ENCODE peak calls at places on chromosome 2, in seven cellular contexts. G is neural progenitor cell, Q is cardiac muscle cell, O is fibroblast of lung, C is NT2/D1, J is HCT116, L is pancreas. F is an unnamed sample.

GRCh38 chr2:232441147-232441651 is 14.8 kb upstream of the ALPI start:
- DNase-seq in G (no peak), Q (no peak), O (no peak), C (no peak), J (no peak), L (no peak), F (peak; percentile 32)

GRCh38 chr2:218381916-218382366 is at the start of gene SLC11A1:
- DNase-seq in G (no peak), Q (no peak), O (no peak), C (no peak), J (no peak), L (no peak), F (no peak)

GRCh38 chr2:100619951-100620350 is 57.2 kb downstream of the PDCL3 start:
- DNase-seq in G (no peak), Q (no peak), O (no peak), C (no peak), J (no peak), L (no peak), F (no peak)

GRCh38 chr2:151946856-151947523 is 118.8 kb upstream of the ARL5A start:
- DNase-seq in G (peak; percentile 78), Q (peak; percentile 68), O (no peak), C (peak; percentile 49), J (peak; percentile 21), L (peak; percentile 13), F (peak; percentile 58)

GRCh38 chr2:113233593-113234550 is 44.8 kb downstream of the PAX8 start:
- DNase-seq in G (no peak), Q (peak; percentile 7), O (no peak), C (no peak), J (no peak), L (peak; percentile 43), F (no peak)

GRCh38 chr2:218569038-218569431 is 396 bp downstream of the CNOT9 start:
- DNase-seq in G (peak; percentile 79), Q (peak; percentile 80), O (peak; percentile 73), C (peak; percentile 25), J (peak; percentile 23), L (peak; percentile 50), F (no peak)

GRCh38 chr2:23760746-23761145 is 166.2 kb downstream of the ATAD2B start:
- DNase-seq in G (no peak), Q (peak; percentile 23), O (peak; percentile 90), C (no peak), J (peak; percentile 18), L (no peak), F (no peak)

GRCh38 chr2:161139098-161139987 is 20.9 kb upstream of the TANK start:
- DNase-seq in G (no peak), Q (no peak), O (peak; percentile 64), C (no peak), J (no peak), L (no peak), F (no peak)

GRCh38 chr2:54465143-54465542 is 9.0 kb downstream of the SPTBN1 start:
- DNase-seq in G (no peak), Q (peak; percentile 50), O (peak; percentile 14), C (no peak), J (no peak), L (no peak), F (no peak)

GRCh38 chr2:159140070-159140774 is 146.3 kb downstream of the WDSUB1 start:
- DNase-seq in G (no peak), Q (no peak), O (peak; percentile 43), C (no peak), J (no peak), L (no peak), F (no peak)

GRCh38 chr2:70720124-70720523 is 47.9 kb downstream of the ADD2 start:
- DNase-seq in G (no peak), Q (no peak), O (no peak), C (no peak), J (no peak), L (no peak), F (no peak)

GRCh38 chr2:35454966-35455638 is 900.5 kb upstream of the CRIM1 start:
- DNase-seq in G (no peak), Q (no peak), O (no peak), C (peak; percentile 11), J (peak; percentile 2), L (no peak), F (no peak)

GRCh38 chr2:239827511-239827865 is 197.7 kb downstream of the NDUFA10 start:
- DNase-seq in G (no peak), Q (no peak), O (no peak), C (no peak), J (no peak), L (peak; percentile 2), F (peak; percentile 20)

GRCh38 chr2:162317910-162318279 is 589 bp downstream of the IFIH1 start:
- DNase-seq in G (no peak), Q (no peak), O (no peak), C (no peak), J (no peak), L (peak; percentile 44), F (peak; percentile 21)

GRCh38 chr2:68151037-68151436 is 6.7 kb upstream of the PNO1 start:
- DNase-seq in G (no peak), Q (no peak), O (no peak), C (no peak), J (no peak), L (no peak), F (no peak)

GRCh38 chr2:240192661-240193060 is 52.2 kb upstream of the OTOS start:
- DNase-seq in G (no peak), Q (no peak), O (no peak), C (no peak), J (no peak), L (no peak), F (no peak)

GRCh38 chr2:1546023-1546591 is 132.8 kb downstream of the TPO start:
- DNase-seq in G (peak; percentile 71), Q (peak; percentile 60), O (peak; percentile 68), C (peak; percentile 46), J (peak; percentile 23), L (peak; percentile 63), F (peak; percentile 85)

GRCh38 chr2:96099861-96100798 is 16.2 kb downstream of the ADRA2B start:
- DNase-seq in G (no peak), Q (no peak), O (no peak), C (no peak), J (no peak), L (peak; percentile 3), F (peak; percentile 47)

GRCh38 chr2:137947714-137948336 is 16.4 kb upstream of the HNMT start:
- DNase-seq in G (peak; percentile 76), Q (peak; percentile 72), O (peak; percentile 85), C (peak; percentile 62), J (peak; percentile 59), L (peak; percentile 82), F (peak; percentile 10)

DNA sequence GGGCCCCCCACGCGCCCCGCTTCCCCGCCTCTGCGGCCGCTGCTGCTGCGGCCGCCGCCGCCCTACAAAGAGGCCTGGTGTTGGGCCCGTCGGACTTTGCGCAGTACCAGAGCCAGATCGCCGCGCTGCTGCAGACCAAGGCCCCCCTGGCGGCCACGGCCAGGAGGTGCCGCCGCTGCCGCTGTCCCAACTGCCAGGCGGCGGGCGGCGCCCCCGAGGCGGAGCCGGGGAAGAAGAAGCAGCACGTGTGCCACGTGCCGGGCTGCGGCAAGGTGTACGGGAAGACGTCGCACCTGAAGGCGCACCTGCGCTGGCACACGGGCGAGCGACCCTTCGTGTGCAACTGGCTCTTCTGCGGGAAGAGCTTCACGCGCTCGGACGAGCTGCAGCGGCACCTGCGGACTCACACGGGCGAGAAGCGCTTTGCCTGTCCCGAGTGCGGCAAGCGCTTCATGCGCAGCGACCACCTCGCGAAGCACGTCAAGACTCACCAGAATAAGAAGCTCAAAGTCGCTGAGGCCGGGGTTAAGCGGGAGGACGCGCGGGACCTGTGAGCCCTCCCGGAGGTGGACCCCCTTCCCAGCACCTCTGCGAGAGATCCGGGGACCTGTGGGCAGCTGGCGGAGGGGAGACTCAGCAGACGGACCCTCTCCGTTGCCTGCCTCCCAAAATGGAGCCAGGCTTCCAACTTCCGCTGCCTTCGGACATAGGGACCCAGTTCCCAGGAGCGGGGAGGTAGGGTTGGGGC is 1.9 kb downstream of the SP5 start:
- DNase-seq in G (peak; percentile 92), Q (peak; percentile 78), O (peak; percentile 34), C (no peak), J (no peak), L (no peak), F (peak; percentile 93)
- H3K4me3 ChIP-seq in G (peak overlapping the region; percentile 56), Q (peak overlapping the region; percentile 29), O (no peak overlapping the region), C (peak overlapping the region; percentile 40), J (no peak overlapping the region), L (no peak overlapping the region), F (peak overlapping the region; percentile 46)

GRCh38 chr2:176099737-176100546 is at the start of gene HOXD12:
- DNase-seq in G (no peak), Q (no peak), O (no peak), C (no peak), J (no peak), L (no peak), F (peak; percentile 73)

GRCh38 chr2:176096986-176097819 is 2.4 kb upstream of the HOXD12 start:
- DNase-seq in G (peak; percentile 66), Q (peak; percentile 88), O (peak; percentile 66), C (peak; percentile 92), J (peak; percentile 66), L (peak; percentile 70), F (peak; percentile 95)

GRCh38 chr2:176097820-176098365 is 1.7 kb upstream of the HOXD12 start:
- DNase-seq in G (no peak), Q (no peak), O (no peak), C (no peak), J (no peak), L (no peak), F (no peak)

GRCh38 chr2:176099159-176099736 is 347 bp upstream of the HOXD12 start:
- DNase-seq in G (no peak), Q (no peak), O (no peak), C (no peak), J (no peak), L (no peak), F (peak; percentile 50)

DNA sequence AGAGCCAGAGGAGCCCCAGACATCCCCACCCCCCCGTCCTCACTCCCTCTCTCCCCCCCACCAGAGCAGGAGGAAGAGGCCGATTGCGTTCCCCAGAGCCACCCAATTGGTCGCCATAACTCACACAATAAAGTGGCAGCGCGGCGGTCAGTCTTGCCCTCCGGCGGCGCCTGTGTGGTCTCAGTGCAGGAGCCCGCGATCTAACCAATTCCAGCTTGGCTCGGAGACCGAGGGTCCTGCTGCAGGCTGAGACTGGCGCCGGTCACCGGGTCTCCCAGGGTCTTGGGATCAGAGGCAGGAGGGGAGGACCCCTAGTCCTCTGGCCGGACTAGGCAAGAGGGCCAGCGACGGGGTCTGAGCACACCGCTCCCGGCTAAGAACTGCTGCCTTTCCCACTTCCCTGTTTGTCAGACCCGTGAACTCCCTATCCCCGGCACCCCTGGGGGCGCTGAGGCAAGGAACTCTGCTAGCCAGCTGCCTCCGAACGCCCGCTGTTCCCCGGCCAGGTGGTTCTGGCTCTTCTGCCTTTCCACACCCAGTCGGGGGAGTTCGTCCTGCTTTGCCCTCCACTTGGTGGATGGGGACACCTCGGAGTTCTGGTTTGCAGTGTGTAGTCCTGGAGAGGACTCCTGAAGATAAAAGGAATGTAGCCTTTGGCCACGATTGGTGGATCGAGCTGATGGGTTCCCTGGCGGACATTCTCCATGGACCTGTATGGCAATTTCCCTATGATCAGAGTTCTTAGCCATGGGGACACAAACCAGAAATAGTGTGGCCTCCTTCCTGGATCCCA is 1.0 kb upstream of the HOXD12 start:
- DNase-seq in G (no peak), Q (no peak), O (no peak), C (no peak), J (no peak), L (no peak), F (peak; percentile 76)
- H3K27me3 ChIP-seq in G (peaks cover 100% of the 10 kb centered on the region), Q (peaks cover 100% of the 10 kb centered on the region), O (peaks cover 90% of the 10 kb centered on the region), C (peaks cover 83% of the 10 kb centered on the region), J (no peaks in the 10 kb centered on the region), L (peaks cover 70% of the 10 kb centered on the region), F (peaks cover 97% of the 10 kb centered on the region)

GRCh38 chr2:10242451-10242850 is 60.3 kb upstream of the HPCAL1 start:
- DNase-seq in G (no peak), Q (no peak), O (no peak), C (no peak), J (no peak), L (no peak), F (no peak)
- H3K36me3 ChIP-seq in G (no peaks in the 10 kb centered on the region), Q (no peaks in the 10 kb centered on the region), O (no peaks in the 10 kb centered on the region), C (no peaks in the 10 kb centered on the region), J (no peaks in the 10 kb centered on the region), L (no peaks in the 10 kb centered on the region), F (no peaks in the 10 kb centered on the region)

GRCh38 chr2:85577386-85578242 is at the start of gene VAMP8:
- DNase-seq in G (peak; percentile 31), Q (no peak), O (no peak), C (no peak), J (peak; percentile 53), L (peak; percentile 78), F (peak; percentile 88)
- H3K4me3 ChIP-seq in G (peak within 1 kb of the TSS; percentile 35), Q (no peak within 1 kb of the TSS), O (peak within 1 kb of the TSS; percentile 27), C (peak within 1 kb of the TSS; percentile 21), J (peak within 1 kb of the TSS; percentile 86), L (peak within 1 kb of the TSS; percentile 40), F (peak within 1 kb of the TSS; percentile 48)